ENCODE peak calls at places on chromosomes 2 and 18, in eight cellular contexts. G is prostate gland; D is effector memory CD4-positive, alpha-beta T cell; T is tibial artery; M is CD8-positive, alpha-beta T cell; Q is psoas muscle; Z is hepatocyte; C is cardiac muscle cell. R is an unnamed sample. For H3K4me1 and H3K36me3, the result is how much of the 10 kb centered on the place peaks cover.

GRCh38 chr2:183069174-183069573 is 9.4 kb upstream of the DUSP19 start:
- DNase-seq in G (no peak), D (no peak), T (no peak), M (no peak), Q (no peak), Z (no peak), C (no peak), R (no peak)

GRCh38 chr2:1664076-1664605 is 80.2 kb downstream of the PXDN start:
- DNase-seq in G (no peak), D (no peak), T (peak), M (no peak), Q (no peak), Z (no peak), C (peak), R (no peak)

GRCh38 chr2:167294775-167295140 is 406.5 kb downstream of the XIRP2 start:
- DNase-seq in G (no peak), D (no peak), T (no peak), M (no peak), Q (no peak), Z (no peak), C (no peak), R (no peak)

GRCh38 chr2:40448476-40449079 is 3.3 kb downstream of the SLC8A1 start:
- DNase-seq in G (no peak), D (no peak), T (no peak), M (no peak), Q (no peak), Z (no peak), C (peak), R (no peak)

GRCh38 chr2:141557329-141558098 is 573.3 kb downstream of the LRP1B start:
- DNase-seq in G (no peak), D (no peak), T (no peak), M (no peak), Q (no peak), Z (peak), C (no peak), R (no peak)

GRCh38 chr18:9898792-9899549 is 13.2 kb downstream of the TXNDC2 start:
- DNase-seq in G (no peak), D (no peak), T (no peak), M (no peak), Q (no peak), Z (peak), C (no peak), R (no peak)

GRCh38 chr2:223585691-223586090 is 16.5 kb downstream of the SCG2 start:
- DNase-seq in G (no peak), D (no peak), T (no peak), M (no peak), Q (no peak), Z (peak), C (no peak), R (no peak)

GRCh38 chr2:233429175-233429897 is 75.0 kb downstream of the DGKD start:
- DNase-seq in G (no peak), D (no peak), T (no peak), M (peak), Q (no peak), Z (no peak), C (no peak), R (no peak)

GRCh38 chr18:79396431-79397287 is 929 bp downstream of the NFATC1 start:
- DNase-seq in G (peak), D (no peak), T (peak), M (peak), Q (peak), Z (peak), C (peak), R (no peak)

GRCh38 chr2:7073901-7074300 is 156.7 kb downstream of the RNF144A start:
- DNase-seq in G (no peak), D (no peak), T (no peak), M (no peak), Q (no peak), Z (no peak), C (no peak), R (no peak)

GRCh38 chr2:112767693-112768380 is 3.4 kb upstream of the CKAP2L start:
- DNase-seq in G (no peak), D (no peak), T (no peak), M (no peak), Q (no peak), Z (no peak), C (no peak), R (no peak)

GRCh38 chr2:43692428-43692994 is 16.3 kb upstream of the C1GALT1C1L start:
- DNase-seq in G (no peak), D (no peak), T (no peak), M (no peak), Q (no peak), Z (no peak), C (no peak), R (no peak)

GRCh38 chr2:69961496-69961895 is at the start of gene ASPRV1:
- DNase-seq in G (no peak), D (no peak), T (no peak), M (no peak), Q (no peak), Z (no peak), C (no peak), R (no peak)

GRCh38 chr2:65231121-65231520 is 3.5 kb downstream of the ACTR2 start:
- DNase-seq in G (no peak), D (no peak), T (no peak), M (no peak), Q (no peak), Z (no peak), C (no peak), R (no peak)

GRCh38 chr2:203476881-203477280 is 58.2 kb downstream of the RAPH1 start:
- DNase-seq in G (no peak), D (no peak), T (no peak), M (no peak), Q (no peak), Z (no peak), C (no peak), R (no peak)

GRCh38 chr2:128232965-128233789 is 85.5 kb downstream of the HS6ST1 start:
- DNase-seq in G (peak), D (peak), T (peak), M (peak), Q (peak), Z (peak), C (peak), R (peak)

GRCh38 chr2:58680938-58681337 is 439.8 kb upstream of the FANCL start:
- DNase-seq in G (no peak), D (no peak), T (no peak), M (no peak), Q (no peak), Z (no peak), C (no peak), R (no peak)

GRCh38 chr2:120670371-120670770 is 65.3 kb upstream of the GLI2 start:
- DNase-seq in G (no peak), D (no peak), T (no peak), M (no peak), Q (no peak), Z (no peak), C (no peak), R (no peak)

GRCh38 chr18:2551425-2551824 is 19.9 kb downstream of the METTL4 start:
- DNase-seq in G (no peak), D (no peak), T (no peak), M (no peak), Q (no peak), Z (no peak), C (no peak), R (no peak)

GRCh38 chr2:217468042-217468441 is 534.8 kb downstream of the TNS1 start:
- DNase-seq in G (no peak), D (no peak), T (no peak), M (no peak), Q (no peak), Z (no peak), C (no peak), R (no peak)

GRCh38 chr2:235493775-235494715 is at the start of gene AGAP1:
- DNase-seq in G (peak), D (no peak), T (peak), M (no peak), Q (peak), Z (peak), C (peak), R (peak)

GRCh38 chr2:112256654-112257053 is 1.8 kb upstream of the ZC3H8 start:
- DNase-seq in G (no peak), D (no peak), T (no peak), M (no peak), Q (no peak), Z (no peak), C (no peak), R (no peak)

GRCh38 chr2:74894261-74895030 is 60.5 kb downstream of the HK2 start:
- DNase-seq in G (no peak), D (no peak), T (no peak), M (no peak), Q (no peak), Z (no peak), C (no peak), R (no peak)

GRCh38 chr18:8706545-8706980 is 1.2 kb downstream of the MTCL1 start:
- DNase-seq in G (no peak), D (peak), T (no peak), M (peak), Q (no peak), Z (no peak), C (peak), R (no peak)

GRCh38 chr2:160426604-160427003 is 67.0 kb downstream of the RBMS1 start:
- DNase-seq in G (no peak), D (no peak), T (no peak), M (no peak), Q (no peak), Z (no peak), C (peak), R (no peak)

GRCh38 chr2:127348421-127349000 is 39.3 kb downstream of the MAP3K2 start:
- DNase-seq in G (no peak), D (no peak), T (no peak), M (no peak), Q (no peak), Z (no peak), C (no peak), R (no peak)

GRCh38 chr2:23703583-23704385 is 223.1 kb downstream of the ATAD2B start:
- DNase-seq in G (no peak), D (no peak), T (no peak), M (no peak), Q (no peak), Z (peak), C (no peak), R (no peak)

GRCh38 chr2:38284971-38285370 is 92.1 kb downstream of the ATL2 start:
- DNase-seq in G (no peak), D (no peak), T (no peak), M (no peak), Q (no peak), Z (peak), C (no peak), R (no peak)

GRCh38 chr2:152465541-152465940 is 130.6 kb downstream of the FMNL2 start:
- DNase-seq in G (no peak), D (no peak), T (no peak), M (no peak), Q (no peak), Z (no peak), C (no peak), R (no peak)

GRCh38 chr2:120001461-120001860 is 11.4 kb upstream of the EPB41L5 start:
- DNase-seq in G (no peak), D (no peak), T (no peak), M (no peak), Q (no peak), Z (no peak), C (no peak), R (no peak)

GRCh38 chr2:101516349-101516748 is 41.4 kb upstream of the RFX8 start:
- DNase-seq in G (no peak), D (no peak), T (no peak), M (no peak), Q (no peak), Z (no peak), C (no peak), R (no peak)

GRCh38 chr2:232103140-232103737 is 141.7 kb downstream of the DIS3L2 start:
- DNase-seq in G (no peak), D (no peak), T (no peak), M (no peak), Q (no peak), Z (no peak), C (no peak), R (no peak)

GRCh38 chr2:201754683-201755415 is 25.9 kb downstream of the ALS2 start:
- DNase-seq in G (no peak), D (no peak), T (no peak), M (no peak), Q (no peak), Z (no peak), C (no peak), R (no peak)

GRCh38 chr2:201746551-201746950 is 34.2 kb downstream of the ALS2 start:
- DNase-seq in G (no peak), D (no peak), T (no peak), M (no peak), Q (no peak), Z (no peak), C (no peak), R (no peak)

GRCh38 chr2:201751566-201751965 is 29.2 kb downstream of the ALS2 start:
- DNase-seq in G (no peak), D (no peak), T (no peak), M (no peak), Q (no peak), Z (no peak), C (no peak), R (no peak)
- H3K4me1 ChIP-seq in G (under half), D (under half), T (under half), M (under half), Q (under half), Z (under half), C (under half), R (under half)

GRCh38 chr2:15603948-15604347 is 12.3 kb downstream of the DDX1 start:
- DNase-seq in G (no peak), D (no peak), T (no peak), M (no peak), Q (no peak), Z (no peak), C (no peak), R (no peak)

GRCh38 chr2:15603044-15603765 is 11.5 kb downstream of the DDX1 start:
- DNase-seq in G (no peak), D (no peak), T (no peak), M (no peak), Q (no peak), Z (no peak), C (no peak), R (no peak)

GRCh38 chr2:15599994-15600393 is 8.3 kb downstream of the DDX1 start:
- DNase-seq in G (no peak), D (no peak), T (no peak), M (no peak), Q (no peak), Z (no peak), C (no peak), R (no peak)

GRCh38 chr2:15602393-15602792 is 10.7 kb downstream of the DDX1 start:
- DNase-seq in G (no peak), D (no peak), T (no peak), M (no peak), Q (no peak), Z (no peak), C (no peak), R (no peak)

DNA sequence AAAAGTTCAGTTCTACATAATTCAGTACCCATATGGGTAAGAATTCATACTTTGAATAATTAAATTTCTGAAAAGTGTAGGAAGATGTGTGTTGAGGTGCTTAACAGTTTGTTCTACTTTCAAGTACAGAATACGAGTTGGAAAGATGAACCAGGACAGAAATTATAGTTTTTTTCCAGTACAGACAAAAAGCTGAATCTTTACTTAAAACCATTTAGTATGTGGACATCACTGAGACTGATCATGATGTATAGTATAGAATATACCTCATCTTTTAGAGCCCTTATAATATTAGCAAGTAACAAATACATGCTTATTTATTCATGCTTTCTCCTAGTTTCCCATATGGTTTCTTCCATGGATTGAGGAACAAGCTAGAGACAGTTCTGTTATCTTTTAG is 10.0 kb downstream of the DDX1 start:
- DNase-seq in G (no peak), D (no peak), T (no peak), M (no peak), Q (no peak), Z (no peak), C (no peak), R (no peak)
- H3K36me3 ChIP-seq in G (under half), D (half or more), T (half or more), M (half or more), Q (under half), Z (under half), C (half or more), R (under half)

GRCh38 chr18:63787673-63788072 is 12.5 kb downstream of the SERPINB7 start:
- DNase-seq in G (no peak), D (no peak), T (no peak), M (no peak), Q (no peak), Z (no peak), C (no peak), R (no peak)
- H3K27ac ChIP-seq in G (no peak), D (no peak), T (no peak), M (no peak), Q (no peak), Z (no peak), C (no peak), R (no peak)

GRCh38 chr2:224930990-224931389 is 111.3 kb downstream of the DOCK10 start:
- DNase-seq in G (no peak), D (no peak), T (no peak), M (no peak), Q (no peak), Z (no peak), C (no peak), R (no peak)

GRCh38 chr2:224930124-224930523 is 112.1 kb downstream of the DOCK10 start:
- DNase-seq in G (no peak), D (no peak), T (no peak), M (no peak), Q (no peak), Z (no peak), C (no peak), R (no peak)

GRCh38 chr2:224927671-224928173 is 114.5 kb downstream of the DOCK10 start:
- DNase-seq in G (peak), D (peak), T (peak), M (peak), Q (no peak), Z (no peak), C (no peak), R (no peak)

GRCh38 chr2:224931956-224932355 is 110.3 kb downstream of the DOCK10 start:
- DNase-seq in G (no peak), D (no peak), T (no peak), M (no peak), Q (no peak), Z (no peak), C (no peak), R (no peak)

GRCh38 chr2:224929512-224929911 is 112.8 kb downstream of the DOCK10 start:
- DNase-seq in G (no peak), D (no peak), T (no peak), M (no peak), Q (no peak), Z (no peak), C (no peak), R (no peak)
- H3K4me1 ChIP-seq in G (under half), D (half or more), T (under half), M (half or more), Q (under half), Z (under half), C (under half), R (under half)

DNA sequence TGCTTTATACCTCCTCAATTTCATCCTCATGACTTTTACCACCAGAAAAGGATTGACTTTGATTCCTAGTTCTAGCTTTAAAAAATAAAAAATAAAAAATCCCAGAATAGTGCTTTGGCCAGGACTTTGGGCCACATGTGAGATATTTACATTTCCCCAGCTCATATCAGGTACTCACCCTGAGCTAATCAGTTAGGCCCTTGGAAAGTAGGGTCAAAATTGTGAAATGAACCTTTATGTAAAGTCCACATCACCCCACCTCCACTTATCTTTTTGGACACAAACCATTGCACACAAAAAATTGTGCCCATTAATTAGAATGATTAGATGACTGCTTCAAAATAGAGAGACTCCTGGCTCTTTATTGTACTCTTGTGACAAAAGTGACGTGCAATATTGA is 17.2 kb downstream of the ME2 start:
- DNase-seq in G (no peak), D (no peak), T (no peak), M (no peak), Q (no peak), Z (no peak), C (no peak), R (no peak)
- H3K36me3 ChIP-seq in G (under half), D (under half), T (under half), M (under half), Q (under half), Z (under half), C (under half), R (under half)

GRCh38 chr2:13638181-13638580 is 921.4 kb downstream of the TRIB2 start:
- DNase-seq in G (no peak), D (no peak), T (no peak), M (no peak), Q (no peak), Z (no peak), C (no peak), R (no peak)
- H3K27ac ChIP-seq in G (no peak), D (no peak), T (no peak), M (no peak), Q (no peak), Z (no peak), C (no peak), R (no peak)

GRCh38 chr2:174663572-174663971 is 66.0 kb upstream of the WIPF1 start:
- DNase-seq in G (no peak), D (no peak), T (peak), M (no peak), Q (no peak), Z (peak), C (no peak), R (no peak)
- H3K4me1 ChIP-seq in G (under half), D (under half), T (under half), M (under half), Q (under half), Z (under half), C (under half), R (under half)

GRCh38 chr2:86744152-86744551 is 24.1 kb downstream of the RMND5A start:
- DNase-seq in G (no peak), D (no peak), T (no peak), M (no peak), Q (no peak), Z (no peak), C (no peak), R (no peak)

GRCh38 chr2:86751778-86752177 is 31.7 kb downstream of the RMND5A start:
- DNase-seq in G (no peak), D (no peak), T (no peak), M (no peak), Q (no peak), Z (no peak), C (no peak), R (no peak)

GRCh38 chr2:86746903-86747302 is 26.8 kb downstream of the RMND5A start:
- DNase-seq in G (no peak), D (no peak), T (no peak), M (no peak), Q (no peak), Z (no peak), C (no peak), R (no peak)

GRCh38 chr2:86750240-86750839 is 30.2 kb downstream of the RMND5A start:
- DNase-seq in G (no peak), D (no peak), T (no peak), M (no peak), Q (no peak), Z (no peak), C (no peak), R (no peak)

DNA sequence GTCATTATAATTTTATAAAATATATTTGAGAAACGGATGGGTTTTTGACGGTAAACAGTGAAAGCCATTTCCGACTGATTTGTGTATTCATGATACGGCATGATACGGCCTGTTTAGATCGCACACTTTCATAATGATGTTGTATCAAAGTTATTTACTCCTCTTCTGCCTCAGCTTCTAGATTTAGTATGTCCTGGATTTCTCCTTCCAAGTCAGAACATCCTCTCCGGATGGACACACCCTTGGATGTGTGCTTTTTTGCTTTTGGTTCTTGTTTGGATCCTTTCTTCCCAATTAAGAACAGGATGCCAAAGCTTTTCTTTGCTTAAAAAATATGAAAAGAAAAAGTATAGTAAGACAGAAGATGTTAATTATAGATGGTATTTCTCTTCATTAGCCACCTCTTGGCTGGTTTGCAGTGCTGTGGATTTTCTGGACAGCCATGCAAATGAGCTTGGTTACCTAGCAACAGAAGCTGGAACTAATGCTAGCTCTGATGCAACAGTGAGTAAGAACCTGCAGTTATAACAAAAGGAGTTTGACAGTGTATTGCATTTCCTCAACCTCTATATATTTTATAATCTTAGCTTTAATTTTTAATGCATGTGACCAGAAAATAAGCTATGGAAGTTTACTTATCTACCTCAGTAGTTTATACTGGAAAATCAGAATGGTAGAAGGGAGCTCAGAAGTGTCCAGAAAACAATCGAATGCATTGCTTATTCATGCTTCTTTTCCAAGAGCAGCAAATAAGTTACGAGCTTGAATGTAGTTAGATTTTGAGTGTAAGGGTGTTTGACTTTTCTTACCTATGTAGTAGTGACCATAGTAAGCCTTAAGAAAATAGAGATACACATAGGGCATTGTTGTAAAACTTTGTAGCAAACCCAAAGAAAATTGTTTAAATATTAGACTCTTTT is 27.9 kb downstream of the RMND5A start:
- DNase-seq in G (no peak), D (no peak), T (no peak), M (no peak), Q (no peak), Z (peak), C (no peak), R (no peak)
- H3K36me3 ChIP-seq in G (under half), D (under half), T (under half), M (under half), Q (under half), Z (under half), C (under half), R (under half)

R was measured in iPS DF 6.9.